ENCODE peak calls at places on chromosomes 4 and X, in eight cellular contexts. D is NK-92 treated with Interleukin-12 subunit alpha and Interleukin-12 subunit beta, amount 100 ng/mL, for 24 hours; M is posterior vena cava; X is fibroblast of the aortic adventitia; K is activated CD4-positive, alpha-beta T cell treated with anti-CD3 and anti-CD28 coated beads, Interleukin-2, amount 50 U/mL, for 24 hours; R is DND-41; J is OCI-LY7; A is right atrium auricular region. G is an unnamed sample.

GRCh38 chrX:2907295-2907694 is 21.8 kb downstream of the ARSD start:
- DNase-seq in A (no peak), R (no peak), K (no peak), J (no peak), X (no peak), M (no peak), D (no peak), G (no peak)

GRCh38 chr4:101188906-101189305 is 158.4 kb downstream of the PPP3CA start:
- DNase-seq in R (no peak), M (no peak), D (no peak), A (no peak), J (no peak), K (no peak), X (no peak), G (no peak)

GRCh38 chr4:164866817-164867490 is 10.0 kb upstream of the APELA start:
- DNase-seq in A (no peak), D (no peak), M (no peak), R (no peak), X (no peak), K (no peak), J (no peak), G (no peak)

GRCh38 chrX:17027931-17028330 is 81.5 kb downstream of the REPS2 start:
- DNase-seq in A (no peak), J (no peak), X (no peak), M (no peak), K (no peak), R (no peak), D (no peak), G (no peak)

GRCh38 chr4:123018391-123018755 is 96.0 kb upstream of the NUDT6 start:
- DNase-seq in X (no peak), J (no peak), R (no peak), M (no peak), D (no peak), A (no peak), K (no peak), G (no peak)

GRCh38 chr4:153750197-153750817 is 9.5 kb downstream of the RNF175 start:
- DNase-seq in K (peak), D (peak), R (peak), J (peak), M (no peak), X (peak), A (no peak), G (peak)

GRCh38 chr4:98446499-98447375 is 185.6 kb downstream of the RAP1GDS1 start:
- DNase-seq in A (no peak), X (no peak), K (peak), J (peak), D (peak), M (no peak), R (peak), G (peak)

GRCh38 chr4:8359193-8359592 is 81.3 kb downstream of the ACOX3 start:
- DNase-seq in A (no peak), X (no peak), J (no peak), D (no peak), K (no peak), R (no peak), M (no peak), G (no peak)

GRCh38 chr4:87375719-87376291 is 15.2 kb downstream of the HSD17B11 start:
- DNase-seq in D (no peak), M (no peak), A (no peak), J (peak), R (no peak), X (peak), K (no peak), G (peak)

GRCh38 chr4:34469518-34469917 is 1774.8 kb downstream of the ARAP2 start:
- DNase-seq in K (no peak), J (no peak), R (no peak), D (no peak), X (no peak), M (no peak), A (no peak), G (no peak)

GRCh38 chr4:14958436-14958835 is 43.8 kb upstream of the CPEB2 start:
- DNase-seq in K (no peak), M (no peak), J (no peak), A (no peak), R (no peak), D (no peak), X (no peak), G (no peak)

GRCh38 chr4:66048861-66049260 is 378.6 kb upstream of the EPHA5 start:
- DNase-seq in X (peak), J (no peak), D (no peak), R (no peak), A (no peak), K (no peak), M (no peak), G (peak)